ENCODE peak calls at places on chromosomes 7 and 10, in nine cellular contexts. One of them, this sample, is unnamed.
A peak's percentile ranks its signal among the peaks of the same experiment; 100 is the strongest.

GRCh38 chr7:23544913-23545354 is 13.2 kb upstream of the TRA2A start:
- DNase-seq in testis: no peak
- DNase-seq in tibial artery: no peak
- DNase-seq in ovary: no peak
- DNase-seq in Peyer's patch: no peak
- DNase-seq in lower lobe of right lung: no peak
- DNase-seq in cardiac muscle cell: peak; percentile 35
- DNase-seq in esophagus squamous epithelium: no peak
- DNase-seq in CD8-positive, alpha-beta T cell: no peak
- DNase-seq in this sample: no peak

GRCh38 chr10:132713421-132714095 is 72.4 kb downstream of the NKX6-2 start:
- DNase-seq in tibial artery: peak; percentile 57
- DNase-seq in ovary: no peak
- DNase-seq in esophagus squamous epithelium: no peak
- DNase-seq in CD8-positive, alpha-beta T cell: no peak
- DNase-seq in cardiac muscle cell: no peak
- DNase-seq in testis: no peak
- DNase-seq in Peyer's patch: no peak
- DNase-seq in lower lobe of right lung: peak; percentile 39
- DNase-seq in this sample: peak; percentile 61

GRCh38 chr10:34520084-34520483 is 295.0 kb downstream of the PARD3 start:
- DNase-seq in tibial artery: no peak
- DNase-seq in ovary: no peak
- DNase-seq in cardiac muscle cell: no peak
- DNase-seq in CD8-positive, alpha-beta T cell: no peak
- DNase-seq in Peyer's patch: no peak
- DNase-seq in testis: no peak
- DNase-seq in esophagus squamous epithelium: no peak
- DNase-seq in lower lobe of right lung: no peak
- DNase-seq in this sample: no peak

GRCh38 chr7:157079116-157079515 is 59.6 kb upstream of the UBE3C start:
- DNase-seq in cardiac muscle cell: no peak
- DNase-seq in Peyer's patch: no peak
- DNase-seq in esophagus squamous epithelium: no peak
- DNase-seq in ovary: no peak
- DNase-seq in CD8-positive, alpha-beta T cell: no peak
- DNase-seq in lower lobe of right lung: no peak
- DNase-seq in tibial artery: no peak
- DNase-seq in testis: no peak
- DNase-seq in this sample: no peak

GRCh38 chr10:100637785-100638184 is 102.0 kb downstream of the HIF1AN start:
- DNase-seq in CD8-positive, alpha-beta T cell: no peak
- DNase-seq in testis: peak; percentile 29
- DNase-seq in lower lobe of right lung: no peak
- DNase-seq in ovary: no peak
- DNase-seq in Peyer's patch: no peak
- DNase-seq in cardiac muscle cell: peak; percentile 23
- DNase-seq in esophagus squamous epithelium: no peak
- DNase-seq in tibial artery: no peak
- DNase-seq in this sample: no peak

GRCh38 chr10:79994556-79994955 is 45.7 kb upstream of the SFTPD start:
- DNase-seq in Peyer's patch: no peak
- DNase-seq in esophagus squamous epithelium: no peak
- DNase-seq in testis: no peak
- DNase-seq in ovary: no peak
- DNase-seq in lower lobe of right lung: no peak
- DNase-seq in tibial artery: no peak
- DNase-seq in cardiac muscle cell: no peak
- DNase-seq in CD8-positive, alpha-beta T cell: no peak
- DNase-seq in this sample: no peak

GRCh38 chr10:95395947-95396449 is 105.2 kb upstream of the PDLIM1 start:
- DNase-seq in lower lobe of right lung: peak; percentile 72
- DNase-seq in CD8-positive, alpha-beta T cell: no peak
- DNase-seq in testis: no peak
- DNase-seq in cardiac muscle cell: no peak
- DNase-seq in ovary: no peak
- DNase-seq in tibial artery: no peak
- DNase-seq in Peyer's patch: no peak
- DNase-seq in esophagus squamous epithelium: no peak
- DNase-seq in this sample: no peak

GRCh38 chr10:44651834-44652233 is 259.3 kb upstream of the TMEM72 start:
- DNase-seq in testis: no peak
- DNase-seq in lower lobe of right lung: no peak
- DNase-seq in esophagus squamous epithelium: no peak
- DNase-seq in cardiac muscle cell: peak; percentile 63
- DNase-seq in ovary: peak; percentile 26
- DNase-seq in Peyer's patch: no peak
- DNase-seq in CD8-positive, alpha-beta T cell: no peak
- DNase-seq in tibial artery: no peak
- DNase-seq in this sample: no peak

GRCh38 chr7:36036590-36036989 is 116.5 kb upstream of the EEPD1 start:
- DNase-seq in CD8-positive, alpha-beta T cell: no peak
- DNase-seq in lower lobe of right lung: no peak
- DNase-seq in esophagus squamous epithelium: no peak
- DNase-seq in testis: no peak
- DNase-seq in ovary: no peak
- DNase-seq in Peyer's patch: no peak
- DNase-seq in cardiac muscle cell: peak; percentile 48
- DNase-seq in tibial artery: no peak
- DNase-seq in this sample: no peak

GRCh38 chr10:69801094-69801433 is 642 bp upstream of the COL13A1 start:
- DNase-seq in lower lobe of right lung: peak; percentile 57
- DNase-seq in CD8-positive, alpha-beta T cell: no peak
- DNase-seq in esophagus squamous epithelium: no peak
- DNase-seq in ovary: peak; percentile 20
- DNase-seq in Peyer's patch: no peak
- DNase-seq in tibial artery: peak; percentile 82
- DNase-seq in cardiac muscle cell: peak; percentile 62
- DNase-seq in testis: peak; percentile 57
- DNase-seq in this sample: no peak

GRCh38 chr7:69577221-69577620 is 21.1 kb upstream of the AUTS2 start:
- DNase-seq in esophagus squamous epithelium: no peak
- DNase-seq in Peyer's patch: no peak
- DNase-seq in testis: no peak
- DNase-seq in ovary: no peak
- DNase-seq in lower lobe of right lung: no peak
- DNase-seq in CD8-positive, alpha-beta T cell: no peak
- DNase-seq in tibial artery: no peak
- DNase-seq in cardiac muscle cell: peak; percentile 55
- DNase-seq in this sample: no peak

GRCh38 chr10:122050811-122051210 is 61.8 kb downstream of the TACC2 start:
- DNase-seq in testis: no peak
- DNase-seq in lower lobe of right lung: no peak
- DNase-seq in CD8-positive, alpha-beta T cell: no peak
- DNase-seq in esophagus squamous epithelium: no peak
- DNase-seq in tibial artery: no peak
- DNase-seq in cardiac muscle cell: no peak
- DNase-seq in ovary: no peak
- DNase-seq in Peyer's patch: no peak
- DNase-seq in this sample: no peak

GRCh38 chr10:78812571-78813318 is 256.0 kb upstream of the ZMIZ1 start:
- DNase-seq in esophagus squamous epithelium: no peak
- DNase-seq in CD8-positive, alpha-beta T cell: no peak
- DNase-seq in lower lobe of right lung: no peak
- DNase-seq in testis: no peak
- DNase-seq in cardiac muscle cell: no peak
- DNase-seq in ovary: no peak
- DNase-seq in Peyer's patch: no peak
- DNase-seq in tibial artery: no peak
- DNase-seq in this sample: no peak

GRCh38 chr10:132563485-132564248 is 26.1 kb downstream of the INPP5A start:
- DNase-seq in testis: no peak
- DNase-seq in CD8-positive, alpha-beta T cell: no peak
- DNase-seq in Peyer's patch: no peak
- DNase-seq in cardiac muscle cell: no peak
- DNase-seq in tibial artery: no peak
- DNase-seq in ovary: peak; percentile 16
- DNase-seq in lower lobe of right lung: no peak
- DNase-seq in esophagus squamous epithelium: no peak
- DNase-seq in this sample: no peak

GRCh38 chr7:128773604-128774003 is 2.0 kb downstream of the OPN1SW start:
- DNase-seq in testis: no peak
- DNase-seq in CD8-positive, alpha-beta T cell: no peak
- DNase-seq in ovary: no peak
- DNase-seq in esophagus squamous epithelium: no peak
- DNase-seq in Peyer's patch: no peak
- DNase-seq in cardiac muscle cell: no peak
- DNase-seq in tibial artery: no peak
- DNase-seq in lower lobe of right lung: no peak
- DNase-seq in this sample: no peak

GRCh38 chr10:24579911-24580310 is 143.8 kb downstream of the ARHGAP21 start:
- DNase-seq in testis: no peak
- DNase-seq in cardiac muscle cell: no peak
- DNase-seq in ovary: no peak
- DNase-seq in esophagus squamous epithelium: no peak
- DNase-seq in CD8-positive, alpha-beta T cell: no peak
- DNase-seq in lower lobe of right lung: no peak
- DNase-seq in Peyer's patch: no peak
- DNase-seq in tibial artery: no peak
- DNase-seq in this sample: no peak

GRCh38 chr10:30188101-30188500 is 128.7 kb upstream of the JCAD start:
- DNase-seq in tibial artery: no peak
- DNase-seq in Peyer's patch: no peak
- DNase-seq in esophagus squamous epithelium: no peak
- DNase-seq in cardiac muscle cell: peak; percentile 27
- DNase-seq in CD8-positive, alpha-beta T cell: no peak
- DNase-seq in ovary: no peak
- DNase-seq in lower lobe of right lung: no peak
- DNase-seq in testis: no peak
- DNase-seq in this sample: no peak

GRCh38 chr7:84729284-84729683 is 457.6 kb downstream of the SEMA3D start:
- DNase-seq in ovary: no peak
- DNase-seq in tibial artery: no peak
- DNase-seq in esophagus squamous epithelium: no peak
- DNase-seq in Peyer's patch: no peak
- DNase-seq in testis: no peak
- DNase-seq in CD8-positive, alpha-beta T cell: no peak
- DNase-seq in cardiac muscle cell: peak; percentile 62
- DNase-seq in lower lobe of right lung: no peak
- DNase-seq in this sample: no peak

DNA sequence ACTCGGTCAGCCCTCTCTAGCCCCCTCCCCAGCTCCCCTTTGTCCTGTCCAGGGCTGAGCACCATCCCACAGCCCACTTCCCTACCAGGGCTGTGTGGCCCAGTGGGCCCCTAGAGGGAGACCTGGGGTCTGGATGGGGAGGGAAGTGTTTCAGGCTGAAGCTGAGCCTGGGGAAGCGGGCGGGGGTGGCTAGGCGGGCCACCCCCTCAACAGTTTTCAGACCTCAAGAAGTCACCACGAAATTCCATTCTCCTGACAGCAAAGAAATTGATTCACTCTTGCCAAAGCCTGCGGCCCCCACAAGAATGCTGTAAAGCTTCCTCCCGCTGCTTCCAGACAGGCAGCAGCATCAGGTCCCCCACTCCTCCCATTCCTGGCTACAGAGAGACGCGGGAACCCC is 2.6 kb upstream of the LFNG start:
- DNase-seq in lower lobe of right lung: no peak
- DNase-seq in esophagus squamous epithelium: no peak
- DNase-seq in Peyer's patch: no peak
- DNase-seq in testis: no peak
- DNase-seq in CD8-positive, alpha-beta T cell: no peak
- DNase-seq in cardiac muscle cell: peak; percentile 85
- DNase-seq in ovary: no peak
- DNase-seq in tibial artery: no peak
- DNase-seq in this sample: no peak
- TF ChIP-seq CTCF in lower lobe of right lung: no peak
- TF ChIP-seq CTCF in esophagus squamous epithelium: no peak
- TF ChIP-seq CTCF in Peyer's patch: no peak
- TF ChIP-seq CTCF in testis: no peak
- TF ChIP-seq CTCF in CD8-positive, alpha-beta T cell: no peak
- TF ChIP-seq CTCF in cardiac muscle cell: peak; percentile 7
- TF ChIP-seq CTCF in ovary: no peak
- TF ChIP-seq CTCF in tibial artery: no peak
- TF ChIP-seq CTCF in this sample: no peak

GRCh38 chr7:5462216-5462615 is 38.6 kb upstream of the TNRC18 start:
- DNase-seq in testis: no peak
- DNase-seq in ovary: no peak
- DNase-seq in lower lobe of right lung: no peak
- DNase-seq in cardiac muscle cell: no peak
- DNase-seq in tibial artery: no peak
- DNase-seq in esophagus squamous epithelium: no peak
- DNase-seq in Peyer's patch: no peak
- DNase-seq in CD8-positive, alpha-beta T cell: no peak
- DNase-seq in this sample: no peak
- H3K36me3 ChIP-seq in testis: no peaks in the 10 kb centered on the region
- H3K36me3 ChIP-seq in ovary: no peaks in the 10 kb centered on the region
- H3K36me3 ChIP-seq in lower lobe of right lung: no peaks in the 10 kb centered on the region
- H3K36me3 ChIP-seq in cardiac muscle cell: no peaks in the 10 kb centered on the region
- H3K36me3 ChIP-seq in tibial artery: no peaks in the 10 kb centered on the region
- H3K36me3 ChIP-seq in esophagus squamous epithelium: no peaks in the 10 kb centered on the region
- H3K36me3 ChIP-seq in Peyer's patch: no peaks in the 10 kb centered on the region
- H3K36me3 ChIP-seq in CD8-positive, alpha-beta T cell: no peaks in the 10 kb centered on the region
- H3K36me3 ChIP-seq in this sample: no peaks in the 10 kb centered on the region

GRCh38 chr7:151404216-151405011 is 5.4 kb downstream of the WDR86 start:
- DNase-seq in cardiac muscle cell: peak; percentile 78
- DNase-seq in CD8-positive, alpha-beta T cell: no peak
- DNase-seq in tibial artery: no peak
- DNase-seq in Peyer's patch: no peak
- DNase-seq in esophagus squamous epithelium: no peak
- DNase-seq in testis: peak; percentile 51
- DNase-seq in ovary: no peak
- DNase-seq in lower lobe of right lung: peak; percentile 81
- DNase-seq in this sample: no peak

GRCh38 chr7:151403764-151404163 is 6.1 kb downstream of the WDR86 start:
- DNase-seq in Peyer's patch: no peak
- DNase-seq in cardiac muscle cell: no peak
- DNase-seq in esophagus squamous epithelium: no peak
- DNase-seq in testis: no peak
- DNase-seq in ovary: no peak
- DNase-seq in CD8-positive, alpha-beta T cell: no peak
- DNase-seq in lower lobe of right lung: no peak
- DNase-seq in tibial artery: no peak
- DNase-seq in this sample: no peak

GRCh38 chr7:151400626-151401315 is 9.1 kb downstream of the WDR86 start:
- DNase-seq in cardiac muscle cell: no peak
- DNase-seq in CD8-positive, alpha-beta T cell: no peak
- DNase-seq in lower lobe of right lung: peak; percentile 28
- DNase-seq in esophagus squamous epithelium: no peak
- DNase-seq in testis: no peak
- DNase-seq in ovary: no peak
- DNase-seq in tibial artery: no peak
- DNase-seq in Peyer's patch: peak; percentile 59
- DNase-seq in this sample: no peak

GRCh38 chr7:151399906-151400305 is 9.9 kb downstream of the WDR86 start:
- DNase-seq in Peyer's patch: no peak
- DNase-seq in CD8-positive, alpha-beta T cell: no peak
- DNase-seq in testis: no peak
- DNase-seq in lower lobe of right lung: peak; percentile 44
- DNase-seq in tibial artery: no peak
- DNase-seq in cardiac muscle cell: no peak
- DNase-seq in ovary: no peak
- DNase-seq in esophagus squamous epithelium: no peak
- DNase-seq in this sample: no peak

GRCh38 chr7:151402029-151402835 is 7.6 kb downstream of the WDR86 start:
- DNase-seq in cardiac muscle cell: no peak
- DNase-seq in lower lobe of right lung: no peak
- DNase-seq in Peyer's patch: no peak
- DNase-seq in esophagus squamous epithelium: no peak
- DNase-seq in tibial artery: no peak
- DNase-seq in CD8-positive, alpha-beta T cell: no peak
- DNase-seq in ovary: no peak
- DNase-seq in testis: no peak
- DNase-seq in this sample: no peak
- TF ChIP-seq CTCF in cardiac muscle cell: no peak
- TF ChIP-seq CTCF in lower lobe of right lung: no peak
- TF ChIP-seq CTCF in Peyer's patch: no peak
- TF ChIP-seq CTCF in esophagus squamous epithelium: no peak
- TF ChIP-seq CTCF in tibial artery: no peak
- TF ChIP-seq CTCF in CD8-positive, alpha-beta T cell: no peak
- TF ChIP-seq CTCF in ovary: no peak
- TF ChIP-seq CTCF in testis: no peak
- TF ChIP-seq CTCF in this sample: no peak

GRCh38 chr7:44112997-44113763 is 9.0 kb downstream of the AEBP1 start:
- DNase-seq in CD8-positive, alpha-beta T cell: no peak
- DNase-seq in lower lobe of right lung: no peak
- DNase-seq in testis: no peak
- DNase-seq in ovary: no peak
- DNase-seq in tibial artery: no peak
- DNase-seq in Peyer's patch: no peak
- DNase-seq in cardiac muscle cell: no peak
- DNase-seq in esophagus squamous epithelium: no peak
- DNase-seq in this sample: no peak
- H3K36me3 ChIP-seq in CD8-positive, alpha-beta T cell: peaks cover 2% of the 10 kb centered on the region
- H3K36me3 ChIP-seq in lower lobe of right lung: peaks cover 85% of the 10 kb centered on the region
- H3K36me3 ChIP-seq in testis: no peaks in the 10 kb centered on the region
- H3K36me3 ChIP-seq in ovary: no peaks in the 10 kb centered on the region
- H3K36me3 ChIP-seq in tibial artery: peaks cover 31% of the 10 kb centered on the region
- H3K36me3 ChIP-seq in Peyer's patch: peaks cover 29% of the 10 kb centered on the region
- H3K36me3 ChIP-seq in cardiac muscle cell: peaks cover 35% of the 10 kb centered on the region
- H3K36me3 ChIP-seq in esophagus squamous epithelium: peaks cover 5% of the 10 kb centered on the region
- H3K36me3 ChIP-seq in this sample: peaks cover 36% of the 10 kb centered on the region